ENCODE peak calls at places on chromosomes 1 and 21, in four cellular contexts. V is CD8-positive, alpha-beta T cell; D is ovary; C is fibroblast of lung. N is an unnamed sample. For H3K27me3, the result is how much of the 10 kb centered on the place peaks cover.

GRCh38 chr1:160489513-160490261 is 33.4 kb downstream of the SLAMF6 start:
- DNase-seq in V (no peak), D (no peak), C (no peak), N (no peak)

GRCh38 chr1:62981434-62981833 is 197.5 kb downstream of the ATG4C start:
- DNase-seq in V (no peak), D (no peak), C (no peak), N (no peak)

GRCh38 chr1:1170215-1170890 is 3.3 kb upstream of the TTLL10 start:
- DNase-seq in V (no peak), D (no peak), C (no peak), N (no peak)

GRCh38 chr1:31587720-31588423 is 11.6 kb downstream of the TINAGL1 start:
- DNase-seq in V (no peak), D (peak), C (no peak), N (peak)

GRCh38 chr1:20271498-20272400 is 18.9 kb upstream of the VWA5B1 start:
- DNase-seq in V (no peak), D (no peak), C (no peak), N (no peak)

GRCh38 chr1:208231929-208232360 is 12.2 kb downstream of the PLXNA2 start:
- DNase-seq in V (no peak), D (no peak), C (peak), N (no peak)

GRCh38 chr1:54487571-54488050 is 60.4 kb upstream of the ACOT11 start:
- DNase-seq in V (no peak), D (peak), C (no peak), N (peak)

GRCh38 chr1:27602510-27603319 is 1.2 kb downstream of the AHDC1 start:
- DNase-seq in V (no peak), D (peak), C (no peak), N (no peak)

GRCh38 chr1:214310010-214310409 is 29.1 kb downstream of the SMYD2 start:
- DNase-seq in V (no peak), D (no peak), C (no peak), N (no peak)

GRCh38 chr1:234564035-234565029 is 45.6 kb downstream of the IRF2BP2 start:
- DNase-seq in V (no peak), D (no peak), C (peak), N (no peak)

GRCh38 chr1:154869351-154870116 is 547 bp downstream of the KCNN3 start:
- DNase-seq in V (no peak), D (peak), C (peak), N (no peak)

GRCh38 chr1:197567442-197567841 is 207.8 kb downstream of the DENND1B start:
- DNase-seq in V (no peak), D (no peak), C (no peak), N (no peak)

GRCh38 chr1:5507340-5507739 is 484.9 kb downstream of the NPHP4 start:
- DNase-seq in V (no peak), D (no peak), C (no peak), N (no peak)

GRCh38 chr1:154488942-154489341 is 13.1 kb upstream of the TDRD10 start:
- DNase-seq in V (no peak), D (no peak), C (no peak), N (no peak)

GRCh38 chr1:31750858-31751638 is 13.1 kb downstream of the ADGRB2 start:
- DNase-seq in V (no peak), D (no peak), C (peak), N (no peak)

GRCh38 chr1:94926365-94926914 is 470 bp downstream of the CNN3 start:
- DNase-seq in V (no peak), D (peak), C (peak), N (peak)

GRCh38 chr21:29148535-29148934 is 18.1 kb downstream of the MAP3K7CL start:
- DNase-seq in V (no peak), D (no peak), C (peak), N (no peak)

GRCh38 chr1:231937013-231937754 is 310.6 kb downstream of the DISC1 start:
- DNase-seq in V (no peak), D (no peak), C (no peak), N (peak)

GRCh38 chr1:10890391-10891073 is 94.1 kb upstream of the CASZ1 start:
- DNase-seq in V (no peak), D (no peak), C (no peak), N (no peak)

GRCh38 chr21:42508371-42508770 is 5.3 kb upstream of the SLC37A1 start:
- DNase-seq in V (no peak), D (no peak), C (no peak), N (no peak)

GRCh38 chr1:156347337-156347736 is 9.0 kb downstream of the TSACC start:
- DNase-seq in V (no peak), D (no peak), C (peak), N (no peak)

GRCh38 chr1:169368406-169368769 is 393 bp downstream of the BLZF1 start:
- DNase-seq in V (peak), D (peak), C (peak), N (no peak)

GRCh38 chr1:173733912-173734311 is 19.1 kb downstream of the KLHL20 start:
- DNase-seq in V (no peak), D (no peak), C (no peak), N (no peak)

GRCh38 chr1:21927531-21928237 is 9.4 kb downstream of the HSPG2 start:
- DNase-seq in V (no peak), D (no peak), C (no peak), N (no peak)

GRCh38 chr21:26686278-26686677 is 113.2 kb upstream of the CYYR1 start:
- DNase-seq in V (no peak), D (no peak), C (no peak), N (no peak)

GRCh38 chr21:32626633-32627196 is 14.5 kb upstream of the CFAP298 start:
- DNase-seq in V (no peak), D (no peak), C (peak), N (no peak)

GRCh38 chr1:44874155-44874554 is 31.1 kb upstream of the PTCH2 start:
- DNase-seq in V (no peak), D (no peak), C (no peak), N (no peak)

GRCh38 chr1:99652881-99653281 is 7.0 kb downstream of the PALMD start:
- DNase-seq in V (no peak), D (no peak), C (peak), N (no peak)

GRCh38 chr1:232844791-232845190 is 39.6 kb downstream of the MAP10 start:
- DNase-seq in V (no peak), D (no peak), C (peak), N (no peak)

GRCh38 chr21:36964832-36965719 is 1.4 kb downstream of the HLCS start:
- DNase-seq in V (no peak), D (no peak), C (no peak), N (no peak)

GRCh38 chr1:160834945-160835565 is 27.6 kb downstream of the CD244 start:
- DNase-seq in V (no peak), D (no peak), C (peak), N (no peak)

GRCh38 chr21:38354231-38354630 is 97.4 kb downstream of the KCNJ15 start:
- DNase-seq in V (no peak), D (no peak), C (no peak), N (no peak)

GRCh38 chr1:46465981-46466476 is 23.6 kb upstream of the DMBX1 start:
- DNase-seq in V (no peak), D (no peak), C (no peak), N (no peak)
- H3K4me3 ChIP-seq in V (no peak), D (peak), C (no peak), N (peak)

GRCh38 chr1:200028586-200029034 is 1.1 kb downstream of the NR5A2 start:
- DNase-seq in V (no peak), D (no peak), C (no peak), N (no peak)
- H3K27ac ChIP-seq in V (no peak), D (no peak), C (no peak), N (no peak)

DNA sequence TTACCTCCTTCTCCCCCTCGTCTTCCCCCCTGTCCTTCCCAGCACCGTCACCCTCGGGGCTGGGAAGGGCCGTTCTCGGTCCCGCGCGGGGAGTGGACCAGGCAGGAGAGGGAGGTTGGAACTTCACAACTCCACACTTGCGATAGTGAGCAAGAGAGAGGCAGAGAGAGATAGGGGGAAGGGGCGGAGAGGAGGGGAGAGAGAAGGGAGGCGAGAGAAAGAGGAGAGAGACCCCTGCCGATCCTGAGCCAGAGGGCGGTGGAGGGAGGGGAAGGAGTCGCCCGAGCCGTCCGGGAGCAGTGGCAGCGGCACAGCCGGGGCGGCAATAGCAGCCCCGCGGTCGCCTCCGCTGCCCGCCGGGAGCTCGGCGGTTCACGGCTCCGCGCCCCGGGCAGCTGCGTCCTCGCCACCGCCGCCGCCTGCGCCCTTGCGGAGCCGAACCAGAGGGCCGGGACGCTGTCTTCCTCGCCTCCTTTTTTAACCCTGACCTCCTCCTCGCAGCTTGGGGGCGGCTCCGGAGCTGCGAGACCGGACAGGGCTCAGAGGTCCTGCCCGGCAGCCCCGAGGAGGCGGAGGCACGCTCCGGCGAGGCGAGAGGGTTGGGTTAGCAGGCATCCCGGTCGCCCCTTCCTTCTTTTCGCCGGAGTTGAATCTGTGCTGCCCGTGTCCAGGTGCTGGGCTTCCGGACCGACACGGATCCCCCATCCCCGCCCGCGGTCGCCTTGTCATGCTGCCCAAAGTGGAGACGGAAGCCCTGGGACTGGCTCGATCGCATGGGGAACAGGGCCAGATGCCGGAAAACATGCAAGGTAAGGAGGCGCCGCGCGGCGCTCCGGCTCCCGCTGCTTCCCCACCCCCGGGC is 11.7 kb downstream of the NR5A2 start:
- DNase-seq in V (no peak), D (no peak), C (peak), N (no peak)
- H3K27me3 ChIP-seq in V (half or more), D (under half), C (half or more), N (under half)

GRCh38 chr1:192260076-192260475 is 56.7 kb upstream of the RGS21 start:
- DNase-seq in V (no peak), D (no peak), C (peak), N (no peak)
- H3K4me3 ChIP-seq in V (no peak), D (no peak), C (no peak), N (no peak)

GRCh38 chr1:196063307-196063706 is 544.9 kb downstream of the KCNT2 start:
- DNase-seq in V (no peak), D (no peak), C (peak), N (no peak)
- H3K27ac ChIP-seq in V (no peak), D (no peak), C (no peak), N (no peak)

GRCh38 chr1:228417471-228418203 is 976 bp upstream of the TRIM17 start:
- DNase-seq in V (no peak), D (peak), C (peak), N (no peak)
- H3K27me3 ChIP-seq in V (under half), D (under half), C (under half), N (under half)

DNA sequence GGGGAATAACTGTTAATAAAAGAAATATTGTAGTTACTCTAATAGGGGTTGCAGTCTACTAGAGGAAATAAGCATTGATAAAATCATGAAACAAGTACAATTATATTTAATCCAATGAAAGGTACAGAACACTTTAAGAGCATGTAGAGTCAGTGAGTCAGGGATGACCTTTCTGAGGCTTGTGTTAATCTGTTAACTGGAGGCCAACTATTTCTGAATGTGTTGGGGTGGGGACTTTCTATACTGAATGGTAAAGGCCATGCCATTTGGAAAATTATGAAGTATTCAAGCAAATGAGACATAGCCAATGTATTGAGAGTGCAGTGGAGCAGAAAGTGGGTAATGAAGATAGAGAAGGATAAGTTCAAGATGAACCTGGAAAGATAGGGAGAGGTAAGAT is 646.2 kb downstream of the ADGRL2 start:
- DNase-seq in V (no peak), D (no peak), C (peak), N (no peak)
- H3K4me3 ChIP-seq in V (no peak), D (no peak), C (no peak), N (no peak)

DNA sequence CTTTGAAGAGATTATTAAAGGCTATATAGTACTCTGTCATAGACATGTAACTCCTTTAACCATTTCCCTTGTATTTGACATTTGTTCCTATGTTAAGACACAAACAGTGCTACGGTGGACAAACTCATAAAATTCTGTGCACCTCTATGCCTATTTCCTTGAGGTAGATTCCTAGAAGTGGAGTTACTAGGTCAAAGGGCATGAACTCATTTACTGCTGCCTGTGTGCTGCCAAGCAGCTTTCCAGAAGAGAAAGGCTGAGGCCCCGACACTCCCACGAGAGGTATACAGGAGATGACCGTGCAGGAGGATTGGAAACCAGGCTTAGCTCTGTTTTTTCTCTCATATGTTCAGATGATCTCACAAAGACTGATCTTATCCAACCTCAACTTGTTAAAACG is 34.4 kb upstream of the TENT5C start:
- DNase-seq in V (no peak), D (no peak), C (no peak), N (peak)
- H3K27ac ChIP-seq in V (no peak), D (no peak), C (no peak), N (no peak)